ENCODE peak calls at places on chromosomes 3 and 15, in nine cellular contexts. V, X, A, G, Q, C, H, Z and I are unnamed samples.

GRCh38 chr15:42093966-42094365 is 396 bp downstream of the PLA2G4D start:
- DNase-seq in X (no peak), A (no peak), G (no peak), Z (no peak), H (peak; percentile 50), V (no peak), C (no peak), Q (no peak), I (no peak)

GRCh38 chr3:122183893-122184590 is 574 bp downstream of the CASR start:
- DNase-seq in H (peak; percentile 57), Z (no peak), Q (no peak), A (no peak), V (no peak), C (no peak), G (no peak), X (no peak), I (no peak)

GRCh38 chr3:15467227-15468181 is 40.1 kb downstream of the EAF1 start:
- DNase-seq in X (peak; percentile 84), Q (no peak), A (no peak), V (peak; percentile 86), C (no peak), Z (no peak), H (no peak), G (no peak), I (no peak)

GRCh38 chr15:75672646-75673425 is 25.1 kb downstream of the SNX33 start:
- DNase-seq in H (no peak), C (no peak), A (no peak), G (peak; percentile 53), X (no peak), V (no peak), Z (no peak), Q (no peak), I (peak; percentile 85)

GRCh38 chr3:153246805-153247204 is 84.8 kb downstream of the RAP2B start:
- DNase-seq in Q (no peak), V (no peak), A (no peak), Z (no peak), X (no peak), C (no peak), H (no peak), G (no peak), I (peak; percentile 54)

GRCh38 chr3:177811111-177811510 is 613.8 kb upstream of the TBL1XR1 start:
- DNase-seq in X (no peak), V (no peak), H (no peak), C (no peak), Q (no peak), G (no peak), Z (no peak), A (no peak), I (no peak)

GRCh38 chr3:149401215-149401925 is 23.9 kb upstream of the TM4SF1 start:
- DNase-seq in G (no peak), C (no peak), A (no peak), Q (peak; percentile 69), H (peak; percentile 74), Z (no peak), V (no peak), X (no peak), I (peak; percentile 83)

GRCh38 chr3:69828817-69829216 is 89.6 kb downstream of the MITF start:
- DNase-seq in Q (no peak), C (no peak), H (no peak), X (no peak), Z (no peak), A (no peak), V (no peak), G (no peak), I (no peak)

GRCh38 chr3:56761887-56762605 is 39.7 kb downstream of the ARHGEF3 start:
- DNase-seq in Z (no peak), C (no peak), A (no peak), G (no peak), X (no peak), Q (no peak), H (no peak), V (no peak), I (no peak)

GRCh38 chr3:72520690-72521308 is 327.4 kb downstream of the SHQ1 start:
- DNase-seq in V (no peak), Q (no peak), Z (no peak), C (no peak), X (peak; percentile 69), H (no peak), G (no peak), A (no peak), I (peak; percentile 89)

GRCh38 chr3:5136211-5136610 is 14.1 kb downstream of the ARL8B start:
- DNase-seq in V (no peak), G (no peak), Q (no peak), C (no peak), X (no peak), H (no peak), Z (no peak), A (no peak), I (no peak)

GRCh38 chr15:65400760-65401606 is 21.8 kb downstream of the IGDCC4 start:
- DNase-seq in Q (peak; percentile 63), C (peak; percentile 99), A (peak; percentile 86), X (peak; percentile 63), V (peak; percentile 86), G (peak; percentile 48), H (peak; percentile 77), Z (no peak), I (peak; percentile 92)

GRCh38 chr3:157347577-157348303 is 88.9 kb upstream of the PTX3 start:
- DNase-seq in A (peak; percentile 36), Q (no peak), Z (no peak), C (no peak), V (no peak), G (no peak), X (no peak), H (no peak), I (peak; percentile 24)
- TF ChIP-seq CTCF in A (peak; percentile 78), Q (no peak), Z (no peak), C (no peak), V (no peak), G (no peak), X (peak; percentile 34), H (no peak), I (peak; percentile 51)

GRCh38 chr15:67835349-67836133 is 4.3 kb downstream of the RNU6-1 start:
- DNase-seq in C (no peak), G (no peak), Q (no peak), X (no peak), A (no peak), H (no peak), Z (no peak), V (peak; percentile 56), I (no peak)

GRCh38 chr15:67836134-67836455 is 3.8 kb downstream of the RNU6-1 start:
- DNase-seq in X (no peak), A (no peak), Q (no peak), V (peak; percentile 42), C (no peak), H (no peak), Z (no peak), G (no peak), I (no peak)

GRCh38 chr15:67833504-67834248 is 6.2 kb downstream of the RNU6-1 start:
- DNase-seq in C (peak; percentile 75), V (peak; percentile 64), G (no peak), A (peak; percentile 76), H (no peak), Q (no peak), Z (peak; percentile 74), X (peak; percentile 69), I (peak; percentile 29)

GRCh38 chr15:67834249-67834592 is 5.6 kb downstream of the RNU6-1 start:
- DNase-seq in Q (no peak), X (no peak), Z (no peak), A (no peak), H (no peak), G (no peak), C (no peak), V (no peak), I (no peak)

GRCh38 chr15:67834593-67835348 is 5.1 kb downstream of the RNU6-1 start:
- DNase-seq in G (no peak), Z (no peak), C (no peak), H (no peak), V (peak; percentile 49), X (no peak), Q (no peak), A (no peak), I (no peak)
- H3K4me3 ChIP-seq in G (peak overlapping the region; percentile 61), Z (peak overlapping the region; percentile 25), C (peak overlapping the region; percentile 53), H (peak overlapping the region; percentile 45), V (peak overlapping the region; percentile 51), X (peak overlapping the region; percentile 29), Q (peak overlapping the region; percentile 55), A (no peak overlapping the region), I (peak overlapping the region; percentile 22)

GRCh38 chr15:71352125-71352524 is 236.9 kb downstream of the THSD4 start:
- DNase-seq in X (no peak), Q (no peak), Z (no peak), C (no peak), A (no peak), G (no peak), V (no peak), H (no peak), I (no peak)
- TF ChIP-seq CTCF in X (no peak), Q (no peak), Z (no peak), C (no peak), A (no peak), G (no peak), V (no peak), H (no peak), I (no peak)

DNA sequence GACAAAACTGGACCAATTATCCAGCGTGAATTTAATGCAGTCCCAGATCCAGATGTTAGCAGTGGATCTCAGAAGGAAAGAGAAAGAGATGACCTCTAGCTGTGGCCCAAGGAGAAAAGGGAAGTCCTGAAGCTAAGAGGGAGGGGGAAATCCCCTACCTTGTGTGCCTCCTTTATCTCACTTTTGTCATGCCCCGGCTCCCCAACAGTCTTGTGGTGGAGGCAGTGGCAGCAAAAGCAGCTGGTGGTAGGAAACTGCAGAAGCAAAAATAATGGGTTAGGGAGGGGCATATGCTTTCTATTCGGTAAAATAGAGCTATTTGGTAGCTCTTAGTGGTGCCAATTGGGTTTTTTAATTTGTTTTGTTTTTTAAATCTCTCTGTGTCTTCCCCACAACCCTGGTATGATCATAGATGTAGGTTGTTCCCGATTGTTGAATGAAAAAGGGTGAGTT is 56.5 kb downstream of the MCTP2 start:
- DNase-seq in G (no peak), C (no peak), Z (no peak), H (no peak), A (no peak), X (peak; percentile 60), Q (no peak), V (no peak), I (no peak)
- H3K4me3 ChIP-seq in G (no peak overlapping the region), C (no peak overlapping the region), Z (no peak overlapping the region), H (no peak overlapping the region), A (no peak overlapping the region), X (no peak overlapping the region), Q (no peak overlapping the region), V (no peak overlapping the region), I (no peak overlapping the region)

GRCh38 chr15:46354443-46354842 is 719.6 kb downstream of the SQOR start:
- DNase-seq in A (no peak), Z (no peak), H (no peak), C (no peak), G (no peak), V (no peak), X (no peak), Q (no peak), I (no peak)
- TF ChIP-seq CTCF in A (no peak), Z (no peak), H (no peak), C (no peak), G (no peak), V (no peak), X (no peak), Q (no peak), I (no peak)

GRCh38 chr3:30730967-30731366 is 124.6 kb downstream of the TGFBR2 start:
- DNase-seq in G (no peak), H (no peak), X (no peak), Q (no peak), V (no peak), C (no peak), A (no peak), Z (no peak), I (no peak)
- H3K4me3 ChIP-seq in G (no peak overlapping the region), H (no peak overlapping the region), X (no peak overlapping the region), Q (no peak overlapping the region), V (no peak overlapping the region), C (no peak overlapping the region), A (no peak overlapping the region), Z (no peak overlapping the region), I (no peak overlapping the region)

GRCh38 chr15:81163961-81164800 is 30.1 kb downstream of the CFAP161 start:
- DNase-seq in H (no peak), C (no peak), A (peak; percentile 67), X (no peak), V (no peak), Z (no peak), G (no peak), Q (no peak), I (peak; percentile 93)
- TF ChIP-seq CTCF in H (no peak), C (no peak), A (peak; percentile 47), X (no peak), V (no peak), Z (no peak), G (no peak), Q (no peak), I (peak; percentile 49)